ENCODE peak calls at places on chromosome 7, in eight cellular contexts. E, R, J, Q, W, F, L and V are unnamed samples.

GRCh38 chr7:19815546-19815945 is 42.1 kb upstream of the TMEM196 start:
- DNase-seq in F (no peak), J (no peak), L (no peak), E (peak; percentile 41), W (no peak), R (no peak), Q (no peak), V (no peak)

GRCh38 chr7:12570529-12571461 is at the start of gene SCIN:
- DNase-seq in J (peak; percentile 16), Q (peak; percentile 61), F (peak; percentile 47), E (peak; percentile 39), W (no peak), R (peak; percentile 73), L (no peak), V (peak; percentile 83)

GRCh38 chr7:17195576-17195975 is 102.9 kb upstream of the AHR start:
- DNase-seq in Q (no peak), J (no peak), R (no peak), W (no peak), L (no peak), F (no peak), E (no peak), V (no peak)

GRCh38 chr7:73652541-73652949 is 15.1 kb upstream of the VPS37D start:
- DNase-seq in R (no peak), W (no peak), E (no peak), J (no peak), Q (no peak), F (no peak), L (no peak), V (peak; percentile 66)

GRCh38 chr7:133547981-133548380 is 295.1 kb downstream of the EXOC4 start:
- DNase-seq in J (no peak), Q (no peak), W (no peak), E (no peak), L (no peak), F (no peak), R (no peak), V (no peak)

GRCh38 chr7:44912775-44913347 is 27.5 kb upstream of the PURB start:
- DNase-seq in F (no peak), W (peak; percentile 13), E (no peak), Q (no peak), L (no peak), J (no peak), R (peak; percentile 58), V (peak; percentile 70)

GRCh38 chr7:51242007-51242691 is 74.5 kb downstream of the COBL start:
- DNase-seq in R (no peak), L (no peak), W (no peak), E (no peak), J (no peak), Q (no peak), F (peak; percentile 2), V (peak; percentile 31)

GRCh38 chr7:55369427-55369826 is 4.3 kb downstream of the LANCL2 start:
- DNase-seq in W (no peak), R (no peak), E (peak; percentile 94), F (no peak), L (no peak), Q (no peak), J (no peak), V (no peak)

GRCh38 chr7:99254390-99254789 is 18.2 kb upstream of the MYH16 start:
- DNase-seq in W (peak; percentile 91), R (no peak), E (no peak), J (no peak), F (no peak), Q (no peak), L (no peak), V (no peak)

GRCh38 chr7:113268757-113269156 is 150.4 kb upstream of the SMIM30 start:
- DNase-seq in L (no peak), J (no peak), Q (no peak), W (no peak), R (no peak), F (no peak), E (peak; percentile 15), V (no peak)

GRCh38 chr7:152989889-152990380 is 230.4 kb downstream of the ACTR3B start:
- DNase-seq in Q (peak; percentile 81), F (no peak), L (no peak), R (no peak), E (peak; percentile 5), W (peak; percentile 12), J (no peak), V (peak; percentile 70)

GRCh38 chr7:137992738-137993394 is 9.0 kb downstream of the CREB3L2 start:
- DNase-seq in Q (no peak), R (no peak), J (no peak), F (no peak), E (peak; percentile 96), L (peak; percentile 33), W (peak; percentile 76), V (no peak)

GRCh38 chr7:130910949-130911944 is 177.2 kb upstream of the KLF14 start:
- DNase-seq in Q (no peak), E (peak; percentile 80), W (peak; percentile 65), J (peak; percentile 81), F (peak; percentile 55), R (no peak), L (peak; percentile 55), V (peak; percentile 71)

GRCh38 chr7:45627691-45628456 is 53.7 kb downstream of the ADCY1 start:
- DNase-seq in J (no peak), W (no peak), E (no peak), F (no peak), L (no peak), R (no peak), Q (no peak), V (no peak)

GRCh38 chr7:105776068-105776790 is 100.2 kb downstream of the ATXN7L1 start:
- DNase-seq in R (no peak), L (peak; percentile 42), F (peak; percentile 99), E (peak; percentile 100), Q (peak; percentile 51), J (peak; percentile 93), W (peak; percentile 96), V (peak; percentile 96)
- H3K9ac ChIP-seq in R (no peak overlapping the region), L (no peak overlapping the region), F (peak overlapping the region; percentile 1), E (no peak overlapping the region), Q (no peak overlapping the region), J (no peak overlapping the region), W (no peak overlapping the region), V (peak overlapping the region; percentile 16)

GRCh38 chr7:101880536-101881443 is 63.4 kb downstream of the CUX1 start:
- DNase-seq in L (no peak), R (no peak), Q (no peak), J (no peak), W (peak; percentile 86), F (peak; percentile 52), E (peak; percentile 93), V (no peak)
- H3K9ac ChIP-seq in L (no peak overlapping the region), R (peak overlapping the region; percentile 42), Q (no peak overlapping the region), J (no peak overlapping the region), W (no peak overlapping the region), F (peak overlapping the region; percentile 98), E (no peak overlapping the region), V (no peak overlapping the region)

DNA sequence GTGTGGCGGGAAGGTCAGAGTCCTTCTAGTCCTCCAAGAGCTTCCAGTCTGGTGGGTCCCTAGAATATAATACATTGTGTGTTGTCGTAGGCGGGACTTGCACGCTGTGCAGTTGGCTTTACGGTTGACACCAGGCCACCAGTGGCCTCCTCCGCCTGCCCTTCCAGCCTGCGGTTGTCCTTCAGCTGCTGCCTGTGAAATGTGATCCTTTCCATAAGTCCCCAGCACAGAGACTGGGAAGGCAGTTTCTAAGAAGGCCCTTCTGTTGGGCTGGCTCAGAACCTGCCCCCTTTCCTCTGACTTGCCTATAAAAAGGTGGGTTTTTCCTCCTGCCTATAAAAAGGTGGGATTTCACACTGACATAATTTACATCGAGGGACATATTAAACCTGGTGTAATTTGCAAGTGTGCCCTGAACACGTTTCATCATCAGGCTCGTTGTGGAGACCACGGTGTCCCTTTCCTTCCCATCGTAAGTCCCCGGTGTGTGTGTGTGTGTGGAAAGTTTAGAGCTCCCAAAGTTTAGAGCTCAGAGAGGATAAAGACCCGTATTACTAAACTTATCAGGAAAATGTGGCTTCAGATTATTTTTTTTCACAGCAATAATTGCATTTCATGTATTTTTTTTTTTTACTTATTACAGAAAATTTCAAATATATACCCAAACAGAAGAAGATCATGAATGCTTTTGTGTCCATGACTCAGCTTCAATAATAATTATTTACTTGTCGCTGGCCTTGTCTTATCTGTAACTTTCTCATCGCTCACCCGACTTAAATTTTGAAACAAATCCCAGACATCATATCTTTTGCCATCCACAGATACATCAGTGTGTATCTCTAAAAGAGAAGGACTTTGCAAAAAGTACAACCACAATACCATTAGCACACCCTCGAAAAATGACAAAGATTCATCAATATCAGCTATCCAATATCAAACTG is 45.1 kb downstream of the CUX1 start:
- DNase-seq in F (no peak), E (peak; percentile 19), R (no peak), J (no peak), L (peak; percentile 68), W (no peak), Q (peak; percentile 51), V (no peak)
- H3K9ac ChIP-seq in F (no peak overlapping the region), E (no peak overlapping the region), R (no peak overlapping the region), J (no peak overlapping the region), L (peak overlapping the region; percentile 77), W (no peak overlapping the region), Q (no peak overlapping the region), V (no peak overlapping the region)

GRCh38 chr7:24725554-24726260 is 31.6 kb downstream of the GSDME start:
- DNase-seq in L (no peak), Q (no peak), W (no peak), R (no peak), J (no peak), F (no peak), E (no peak), V (peak; percentile 80)
- H3K9ac ChIP-seq in L (peak overlapping the region; percentile 69), Q (no peak overlapping the region), W (no peak overlapping the region), R (no peak overlapping the region), J (peak overlapping the region; percentile 65), F (no peak overlapping the region), E (no peak overlapping the region), V (no peak overlapping the region)

DNA sequence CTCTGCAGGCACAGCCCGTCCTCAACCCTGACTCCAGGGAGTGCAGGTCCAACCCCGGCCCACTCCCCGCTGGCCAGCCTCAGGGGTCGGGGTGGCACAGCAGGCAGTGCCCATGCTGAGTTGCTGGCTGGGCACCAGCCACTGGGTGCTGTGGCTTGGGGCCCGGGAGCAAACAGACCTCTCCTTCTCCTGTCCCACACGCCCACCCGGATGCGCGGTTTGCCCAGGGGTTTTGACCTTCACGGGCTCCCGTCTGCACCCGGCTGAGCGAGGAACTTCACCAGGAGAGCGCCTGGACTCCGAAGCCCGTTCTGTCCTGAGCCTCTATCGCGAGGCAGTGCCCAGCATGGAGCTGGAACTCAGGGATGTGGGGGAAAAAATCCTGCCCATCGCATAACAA is 2.6 kb upstream of the GRIFIN start:
- DNase-seq in W (no peak), F (no peak), E (no peak), R (no peak), Q (no peak), L (no peak), J (no peak), V (peak; percentile 42)
- H3K9ac ChIP-seq in W (no peak overlapping the region), F (no peak overlapping the region), E (no peak overlapping the region), R (no peak overlapping the region), Q (no peak overlapping the region), L (peak overlapping the region; percentile 68), J (peak overlapping the region; percentile 64), V (no peak overlapping the region)